ENCODE peak calls at places on chromosomes 3 and 15, in four cellular contexts. J, G, Z and Y are unnamed samples.

GRCh38 chr3:169241575-169241927 is 422.0 kb downstream of the MECOM start:
- DNase-seq in J (no peak), G (no peak), Z (peak), Y (no peak)

GRCh38 chr3:191139771-191140170 is 59.3 kb upstream of the OSTN start:
- DNase-seq in J (no peak), G (no peak), Z (no peak), Y (no peak)

GRCh38 chr15:77810180-77810579 is 177.5 kb upstream of the LINGO1 start:
- DNase-seq in J (no peak), G (no peak), Z (no peak), Y (no peak)

GRCh38 chr3:71629289-71630252 is 46.0 kb upstream of the FOXP1 start:
- DNase-seq in J (no peak), G (no peak), Z (peak), Y (no peak)

GRCh38 chr3:5006755-5007202 is 27.5 kb downstream of the BHLHE40 start:
- DNase-seq in J (no peak), G (peak), Z (no peak), Y (peak)

GRCh38 chr3:169227911-169228310 is 435.6 kb downstream of the MECOM start:
- DNase-seq in J (no peak), G (no peak), Z (peak), Y (no peak)

GRCh38 chr3:124428372-124429128 is 301.7 kb upstream of the UMPS start:
- DNase-seq in J (no peak), G (no peak), Z (no peak), Y (no peak)

GRCh38 chr3:25468866-25469319 is 40.8 kb downstream of the RARB start:
- DNase-seq in J (no peak), G (no peak), Z (peak), Y (no peak)

GRCh38 chr3:142500211-142500610 is 52.4 kb upstream of the XRN1 start:
- DNase-seq in J (no peak), G (no peak), Z (no peak), Y (no peak)

GRCh38 chr3:122555275-122556071 is 8.6 kb downstream of the PARP9 start:
- DNase-seq in J (no peak), G (no peak), Z (peak), Y (no peak)

GRCh38 chr3:171039674-171040073 is 13.2 kb upstream of the SLC2A2 start:
- DNase-seq in J (no peak), G (no peak), Z (no peak), Y (no peak)

GRCh38 chr3:196149375-196149774 is 61.8 kb downstream of the ZDHHC19 start:
- DNase-seq in J (no peak), G (no peak), Z (no peak), Y (no peak)